ENCODE peak calls at places on chromosomes 16 and 17, in seven cellular contexts. V is CD8-positive, alpha-beta T cell; T is tibial artery; Q is mesendoderm; Y is OCI-LY7; S is ascending aorta; G is CD8-positive, alpha-beta memory T cell. C is an unnamed sample.

GRCh38 chr17:16415031-16415924 is at the start of gene TRPV2:
- DNase-seq in Q (peak; percentile 68), G (peak; percentile 30), S (no peak), V (peak; percentile 23), Y (peak; percentile 80), T (no peak), C (no peak)

GRCh38 chr17:29111816-29112499 is 68.2 kb downstream of the MYO18A start:
- DNase-seq in Y (peak; percentile 66), Q (peak; percentile 63), V (peak; percentile 49), T (peak; percentile 76), S (peak; percentile 79), G (peak; percentile 33), C (no peak)

GRCh38 chr17:75561927-75562603 is 25.5 kb upstream of the MYO15B start:
- DNase-seq in G (no peak), V (no peak), T (no peak), S (no peak), Q (no peak), Y (no peak), C (no peak)

GRCh38 chr17:65173284-65173793 is 36.2 kb downstream of the RGS9 start:
- DNase-seq in S (no peak), T (no peak), G (peak; percentile 66), Q (peak; percentile 39), V (peak; percentile 44), Y (peak; percentile 68), C (no peak)

GRCh38 chr17:53892222-53892621 is 69.5 kb downstream of the KIF2B start:
- DNase-seq in G (no peak), T (no peak), Y (no peak), S (no peak), Q (no peak), V (no peak), C (no peak)

GRCh38 chr17:61848896-61849295 is 14.4 kb downstream of the BRIP1 start:
- DNase-seq in Y (no peak), T (no peak), V (no peak), S (no peak), Q (no peak), G (no peak), C (no peak)

GRCh38 chr17:78818932-78819331 is 21.7 kb downstream of the USP36 start:
- DNase-seq in Q (no peak), S (no peak), V (peak; percentile 35), T (no peak), G (peak; percentile 54), Y (no peak), C (no peak)

GRCh38 chr17:39872700-39873099 is 4.7 kb downstream of the ZPBP2 start:
- DNase-seq in S (no peak), V (no peak), G (no peak), Y (no peak), Q (no peak), T (no peak), C (no peak)

GRCh38 chr17:10033449-10033848 is 128.4 kb upstream of the RCVRN start:
- DNase-seq in G (no peak), S (no peak), V (no peak), T (no peak), Q (no peak), Y (peak; percentile 3), C (no peak)

GRCh38 chr16:82667437-82667836 is 40.7 kb downstream of the CDH13 start:
- DNase-seq in V (no peak), Q (no peak), G (no peak), S (no peak), T (no peak), Y (no peak), C (no peak)

GRCh38 chr17:20234266-20234665 is 225.1 kb downstream of the SPECC1 start:
- DNase-seq in V (no peak), S (no peak), Q (no peak), T (no peak), G (no peak), Y (no peak), C (no peak)

GRCh38 chr17:31327534-31328526 is 6.4 kb upstream of the EVI2A start:
- DNase-seq in Y (no peak), V (no peak), T (no peak), G (no peak), Q (peak; percentile 40), S (no peak), C (no peak)

GRCh38 chr16:23081675-23082119 is 67.6 kb downstream of the USP31 start:
- DNase-seq in G (no peak), S (no peak), T (no peak), V (no peak), Q (peak; percentile 5), Y (no peak), C (no peak)

GRCh38 chr17:31842416-31843381 is 16.3 kb downstream of the COPRS start:
- DNase-seq in S (peak; percentile 85), Y (peak; percentile 80), Q (peak; percentile 83), V (peak; percentile 28), T (peak; percentile 89), G (peak; percentile 49), C (no peak)

GRCh38 chr16:85422124-85422373 is 191.1 kb upstream of the GSE1 start:
- DNase-seq in Y (no peak), V (no peak), G (no peak), S (no peak), Q (no peak), T (no peak), C (no peak)

GRCh38 chr17:48037036-48037881 is at the start of gene COPZ2:
- DNase-seq in T (peak; percentile 87), G (peak; percentile 50), Y (no peak), Q (no peak), S (peak; percentile 88), V (no peak), C (peak; percentile 32)

GRCh38 chr16:24255446-24256352 is at the start of gene CACNG3:
- DNase-seq in Y (peak; percentile 37), G (peak; percentile 11), S (no peak), Q (peak; percentile 93), T (no peak), V (no peak), C (no peak)

GRCh38 chr16:74186589-74186988 is 110.0 kb upstream of the PSMD7 start:
- DNase-seq in V (no peak), Y (no peak), G (no peak), S (no peak), T (no peak), Q (no peak), C (no peak)

GRCh38 chr16:7561908-7562405 is 229.3 kb downstream of the RBFOX1 start:
- DNase-seq in G (no peak), T (no peak), Y (no peak), S (no peak), V (no peak), Q (no peak), C (no peak)

GRCh38 chr17:81096741-81097133 is 61.8 kb downstream of the BAIAP2 start:
- DNase-seq in S (no peak), Q (no peak), V (no peak), G (no peak), Y (no peak), T (no peak), C (no peak)

GRCh38 chr17:81470944-81471803 is 41.4 kb downstream of the ACTG1 start:
- DNase-seq in Q (no peak), V (no peak), G (no peak), T (no peak), S (no peak), Y (no peak), C (no peak)

GRCh38 chr16:87592018-87592712 is 10.1 kb upstream of the JPH3 start:
- DNase-seq in T (no peak), Y (no peak), V (no peak), Q (no peak), G (no peak), S (no peak), C (no peak)

GRCh38 chr16:89294486-89294885 is 77.0 kb downstream of the ZNF778 start:
- DNase-seq in Q (no peak), V (no peak), G (no peak), S (no peak), Y (no peak), T (no peak), C (no peak)
- H3K27ac ChIP-seq in Q (no peak overlapping the region), V (no peak overlapping the region), G (no peak overlapping the region), S (no peak overlapping the region), Y (no peak overlapping the region), T (no peak overlapping the region), C (no peak overlapping the region)

DNA sequence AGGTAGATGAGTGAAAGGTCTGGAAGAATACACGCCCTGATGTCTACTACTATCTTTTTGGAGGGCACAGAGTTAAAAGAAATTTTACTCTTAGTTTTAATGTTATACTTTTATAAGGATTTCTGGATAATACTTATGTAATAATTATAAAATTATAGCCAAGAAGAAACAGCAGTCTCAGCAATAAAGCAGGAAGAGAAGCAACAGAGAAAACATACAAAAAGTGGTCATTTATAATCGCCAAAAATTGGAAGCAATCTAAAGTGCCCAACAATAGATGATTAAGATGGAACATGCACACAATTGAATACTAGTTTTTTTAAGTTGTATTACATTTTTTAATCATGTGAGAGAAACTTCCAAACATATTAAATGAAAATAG is 64.4 kb downstream of the SMG6 start:
- DNase-seq in Q (no peak), S (no peak), G (no peak), V (no peak), Y (no peak), T (no peak), C (no peak)
- H3K4me1 ChIP-seq in Q (no peaks in the 10 kb centered on the region), S (peaks cover 50% of the 10 kb centered on the region), G (no peaks in the 10 kb centered on the region), V (no peaks in the 10 kb centered on the region), Y (peaks cover 46% of the 10 kb centered on the region), T (peaks cover 68% of the 10 kb centered on the region), C (peaks cover 41% of the 10 kb centered on the region)

DNA sequence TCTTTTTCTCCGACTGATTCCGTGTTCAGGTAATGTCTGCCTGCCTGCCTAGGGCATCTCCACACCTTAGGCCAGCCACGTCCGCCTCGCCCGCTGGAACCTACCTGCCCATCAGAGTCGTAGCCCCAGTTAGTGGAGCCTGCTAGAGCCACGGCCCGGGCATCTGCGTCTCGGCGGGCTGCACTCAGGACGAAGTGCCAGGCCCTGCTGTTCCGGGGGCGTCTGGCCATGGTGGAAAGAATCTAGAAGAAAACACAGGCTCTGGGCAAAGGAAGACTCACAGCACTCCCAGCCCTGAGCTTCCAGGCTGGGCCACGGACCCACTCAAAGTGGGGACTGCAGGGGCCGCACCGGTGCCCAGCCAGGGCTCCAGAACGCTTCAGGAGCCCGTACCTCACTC is 1.1 kb downstream of the SPSB3 start:
- DNase-seq in Y (no peak), T (no peak), S (no peak), V (no peak), Q (no peak), G (no peak), C (no peak)
- H3K27ac ChIP-seq in Y (no peak overlapping the region), T (peak overlapping the region; percentile 70), S (peak overlapping the region; percentile 83), V (no peak overlapping the region), Q (no peak overlapping the region), G (peak overlapping the region; percentile 86), C (peak overlapping the region; percentile 93)

DNA sequence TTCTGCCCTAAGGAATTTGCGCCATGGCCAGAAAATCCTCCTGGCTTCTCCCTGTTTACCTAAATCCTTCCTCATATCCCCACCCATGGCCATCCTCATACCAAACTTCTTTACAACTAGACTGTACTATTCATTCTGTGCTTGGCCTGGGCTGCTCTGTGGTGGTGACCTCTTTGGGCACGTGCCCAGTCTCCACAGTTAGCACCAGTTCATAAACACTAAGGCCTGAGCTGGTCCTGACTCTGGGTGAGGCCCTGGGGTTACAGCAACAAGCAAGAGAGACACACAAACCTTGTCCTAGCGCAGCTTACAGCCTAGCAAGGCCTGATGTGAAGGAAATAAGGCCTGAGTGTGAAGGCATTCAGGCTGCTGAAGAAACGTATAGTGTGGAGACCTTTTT is 3.1 kb upstream of the ATXN7L3 start:
- DNase-seq in V (no peak), Y (no peak), G (no peak), S (no peak), Q (no peak), T (no peak), C (no peak)
- H3K4me1 ChIP-seq in V (peaks cover 26% of the 10 kb centered on the region), Y (peaks cover 47% of the 10 kb centered on the region), G (peaks cover 26% of the 10 kb centered on the region), S (peaks cover 11% of the 10 kb centered on the region), Q (peaks cover 2% of the 10 kb centered on the region), T (peaks cover 14% of the 10 kb centered on the region), C (peaks cover 8% of the 10 kb centered on the region)

GRCh38 chr17:8164815-8165131 is 2.0 kb upstream of the VAMP2 start:
- DNase-seq in T (no peak), Q (no peak), G (no peak), V (no peak), Y (no peak), S (no peak), C (no peak)
- H3K27ac ChIP-seq in T (peak overlapping the region; percentile 100), Q (no peak overlapping the region), G (peak overlapping the region; percentile 80), V (peak overlapping the region; percentile 90), Y (peak overlapping the region; percentile 50), S (peak overlapping the region; percentile 100), C (peak overlapping the region; percentile 99)

C was measured in thoracic aorta.